ENCODE peak calls at places on chromosomes 11 and 22, in four cellular contexts. Q is adrenal gland, I is Kasumi-1, P is Calu3. B is an unnamed sample.

GRCh38 chr22:32378703-32379272 is 21.1 kb downstream of the RFPL3 start:
- DNase-seq in Q (no peak), I (peak), P (peak), B (peak)

GRCh38 chr11:35943761-35944502 is at the start of gene LDLRAD3:
- DNase-seq in Q (peak), I (peak), P (peak), B (peak)

GRCh38 chr11:31808721-31809542 is 2.2 kb downstream of the PAX6 start:
- DNase-seq in Q (no peak), I (no peak), P (no peak), B (no peak)

GRCh38 chr11:118175031-118175531 is 1.4 kb downstream of the SCN2B start:
- DNase-seq in Q (no peak), I (no peak), P (no peak), B (no peak)

GRCh38 chr22:31495343-31495742 is 993 bp upstream of the SFI1 start:
- DNase-seq in Q (no peak), I (no peak), P (no peak), B (no peak)

GRCh38 chr11:45048870-45049825 is 97.3 kb upstream of the PRDM11 start:
- DNase-seq in Q (peak), I (no peak), P (no peak), B (no peak)

GRCh38 chr11:108664241-108664640 is 628 bp upstream of the DDX10 start:
- DNase-seq in Q (peak), I (no peak), P (no peak), B (no peak)

GRCh38 chr11:122355968-122356367 is 240.0 kb upstream of the BLID start:
- DNase-seq in Q (no peak), I (no peak), P (no peak), B (no peak)

GRCh38 chr11:792873-793272 is 3.0 kb upstream of the CEND1 start:
- DNase-seq in Q (no peak), I (no peak), P (no peak), B (no peak)

GRCh38 chr22:17536269-17536668 is 27.0 kb upstream of the SLC25A18 start:
- DNase-seq in Q (no peak), I (no peak), P (no peak), B (no peak)

GRCh38 chr11:8288166-8288772 is 24.6 kb upstream of the LMO1 start:
- DNase-seq in Q (no peak), I (no peak), P (no peak), B (no peak)

GRCh38 chr11:78149646-78150045 is 10.2 kb upstream of the ALG8 start:
- DNase-seq in Q (no peak), I (peak), P (no peak), B (no peak)

GRCh38 chr22:37998543-37998942 is 14.2 kb upstream of the SOX10 start:
- DNase-seq in Q (no peak), I (no peak), P (no peak), B (no peak)

GRCh38 chr11:121613724-121614123 is 161.0 kb upstream of the SORL1-AS1 start:
- DNase-seq in Q (no peak), I (no peak), P (no peak), B (no peak)

GRCh38 chr22:36294801-36295200 is 41.9 kb downstream of the APOL1 start:
- DNase-seq in Q (no peak), I (no peak), P (no peak), B (no peak)

GRCh38 chr11:70930215-70930614 is 322.2 kb downstream of the SHANK2 start:
- DNase-seq in Q (no peak), I (no peak), P (no peak), B (no peak)

GRCh38 chr22:33565580-33565995 is 354.7 kb downstream of the LARGE1 start:
- DNase-seq in Q (no peak), I (no peak), P (no peak), B (no peak)

GRCh38 chr22:28006271-28006670 is 87.2 kb upstream of the PITPNB start:
- DNase-seq in Q (no peak), I (no peak), P (no peak), B (no peak)

GRCh38 chr11:75388386-75389275 is 10.7 kb upstream of the RPS3 start:
- DNase-seq in Q (peak), I (peak), P (peak), B (peak)

GRCh38 chr11:64118871-64119495 is 46.9 kb downstream of the MACROD1 start:
- DNase-seq in Q (no peak), I (no peak), P (no peak), B (no peak)

GRCh38 chr11:28105869-28106268 is 2.1 kb downstream of the KIF18A start:
- DNase-seq in Q (no peak), I (no peak), P (no peak), B (no peak)

GRCh38 chr11:66722745-66723651 is 6.0 kb downstream of the SPTBN2 start:
- DNase-seq in Q (no peak), I (no peak), P (no peak), B (no peak)

GRCh38 chr11:34052608-34053160 is 1.2 kb downstream of the CAPRIN1 start:
- DNase-seq in Q (peak), I (no peak), P (peak), B (no peak)

GRCh38 chr22:24703101-24703500 is 71.4 kb downstream of the PIWIL3 start:
- DNase-seq in Q (peak), I (no peak), P (no peak), B (no peak)

GRCh38 chr11:10605941-10606381 is 37.5 kb upstream of the LYVE1 start:
- DNase-seq in Q (peak), I (peak), P (no peak), B (peak)

GRCh38 chr11:117515892-117516291 is 188.2 kb downstream of the CEP164 start:
- DNase-seq in Q (no peak), I (no peak), P (no peak), B (no peak)

GRCh38 chr22:27866136-27867091 is 52.6 kb downstream of the PITPNB start:
- DNase-seq in Q (peak), I (no peak), P (no peak), B (no peak)

GRCh38 chr11:111938687-111939160 is 1.6 kb downstream of the DIXDC1 start:
- DNase-seq in Q (peak), I (peak), P (no peak), B (peak)